ENCODE peak calls at places on chromosomes 11 and 22, in seven cellular contexts. H, F, J, Y, Z, G and I are unnamed samples.
A peak's percentile ranks its signal among the peaks of the same experiment; 100 is the strongest.

GRCh38 chr22:30606455-30607299 is at the start of gene TCN2:
- DNase-seq in G (peak; percentile 79), Z (peak; percentile 67), J (no peak), H (no peak), Y (peak; percentile 41), F (peak; percentile 86), I (peak; percentile 88)

GRCh38 chr11:48055292-48056132 is 75.2 kb downstream of the PTPRJ start:
- DNase-seq in Z (no peak), G (peak; percentile 88), F (peak; percentile 63), Y (peak; percentile 34), H (no peak), J (no peak), I (no peak)

GRCh38 chr22:40588726-40589125 is 47.8 kb downstream of the MRTFA start:
- DNase-seq in Y (peak; percentile 94), H (no peak), G (no peak), F (no peak), J (no peak), Z (no peak), I (no peak)

GRCh38 chr11:27440090-27440489 is 32.5 kb downstream of the LGR4 start:
- DNase-seq in J (no peak), G (no peak), Y (no peak), Z (no peak), F (no peak), H (no peak), I (no peak)

GRCh38 chr22:29820941-29821789 is 16.9 kb downstream of the ASCC2 start:
- DNase-seq in G (peak; percentile 83), J (peak; percentile 49), Z (peak; percentile 62), F (peak; percentile 87), H (peak; percentile 82), Y (peak; percentile 86), I (peak; percentile 70)

GRCh38 chr11:134452026-134452848 is 40.2 kb upstream of the B3GAT1 start:
- DNase-seq in J (no peak), Y (no peak), G (no peak), F (no peak), H (no peak), Z (no peak), I (peak; percentile 43)

GRCh38 chr11:10640308-10640707 is 53.2 kb downstream of the IRAG1 start:
- DNase-seq in F (no peak), J (no peak), Z (no peak), Y (no peak), H (no peak), G (no peak), I (no peak)

GRCh38 chr22:48824673-48825651 is 1002.7 kb downstream of the BRD1 start:
- DNase-seq in H (no peak), Z (peak; percentile 40), J (no peak), Y (no peak), F (no peak), G (no peak), I (no peak)

GRCh38 chr11:73286240-73286810 is 14.2 kb downstream of the P2RY6 start:
- DNase-seq in H (no peak), Y (no peak), J (no peak), G (no peak), Z (no peak), F (no peak), I (no peak)

GRCh38 chr11:59403546-59403945 is 22.7 kb downstream of the OR5A2 start:
- DNase-seq in G (no peak), F (no peak), H (no peak), J (no peak), Z (no peak), Y (no peak), I (no peak)

GRCh38 chr22:30246962-30247376 is 410 bp upstream of the LIF start:
- DNase-seq in Y (no peak), F (peak; percentile 85), H (no peak), J (no peak), Z (no peak), G (no peak), I (no peak)

GRCh38 chr22:20803696-20804324 is 29.9 kb downstream of the SERPIND1 start:
- DNase-seq in J (peak; percentile 3), G (no peak), Y (peak; percentile 40), Z (peak; percentile 45), F (peak; percentile 35), H (no peak), I (no peak)

GRCh38 chr22:21929253-21929652 is 23.4 kb downstream of the PPM1F start:
- DNase-seq in Z (no peak), F (no peak), Y (no peak), G (no peak), J (no peak), H (no peak), I (no peak)

GRCh38 chr22:23257889-23258825 is 77.8 kb downstream of the BCR start:
- DNase-seq in H (no peak), Z (no peak), F (no peak), G (no peak), J (no peak), Y (no peak), I (no peak)

GRCh38 chr11:102546923-102547471 is 16.4 kb upstream of the MMP7 start:
- DNase-seq in Z (no peak), H (peak; percentile 93), F (no peak), Y (no peak), G (no peak), J (no peak), I (no peak)

GRCh38 chr11:10413268-10413667 is 41.8 kb upstream of the AMPD3 start:
- DNase-seq in Y (peak; percentile 28), Z (no peak), G (no peak), F (peak; percentile 33), J (peak; percentile 28), H (no peak), I (no peak)

GRCh38 chr11:71454470-71455113 is 1.6 kb downstream of the NADSYN1 start:
- DNase-seq in H (no peak), G (no peak), J (no peak), F (peak; percentile 68), Z (no peak), Y (no peak), I (peak; percentile 46)

GRCh38 chr22:21000987-21001600 is 824 bp downstream of the THAP7 start:
- DNase-seq in Y (no peak), H (no peak), F (no peak), J (no peak), G (no peak), Z (no peak), I (no peak)

GRCh38 chr22:39453765-39454378 is 2.9 kb upstream of the MGAT3 start:
- DNase-seq in H (no peak), Y (no peak), G (no peak), Z (no peak), J (no peak), F (no peak), I (no peak)

GRCh38 chr11:71474141-71474770 is 21.3 kb downstream of the NADSYN1 start:
- DNase-seq in F (no peak), G (no peak), Z (no peak), Y (no peak), H (no peak), J (no peak), I (peak; percentile 50)

DNA sequence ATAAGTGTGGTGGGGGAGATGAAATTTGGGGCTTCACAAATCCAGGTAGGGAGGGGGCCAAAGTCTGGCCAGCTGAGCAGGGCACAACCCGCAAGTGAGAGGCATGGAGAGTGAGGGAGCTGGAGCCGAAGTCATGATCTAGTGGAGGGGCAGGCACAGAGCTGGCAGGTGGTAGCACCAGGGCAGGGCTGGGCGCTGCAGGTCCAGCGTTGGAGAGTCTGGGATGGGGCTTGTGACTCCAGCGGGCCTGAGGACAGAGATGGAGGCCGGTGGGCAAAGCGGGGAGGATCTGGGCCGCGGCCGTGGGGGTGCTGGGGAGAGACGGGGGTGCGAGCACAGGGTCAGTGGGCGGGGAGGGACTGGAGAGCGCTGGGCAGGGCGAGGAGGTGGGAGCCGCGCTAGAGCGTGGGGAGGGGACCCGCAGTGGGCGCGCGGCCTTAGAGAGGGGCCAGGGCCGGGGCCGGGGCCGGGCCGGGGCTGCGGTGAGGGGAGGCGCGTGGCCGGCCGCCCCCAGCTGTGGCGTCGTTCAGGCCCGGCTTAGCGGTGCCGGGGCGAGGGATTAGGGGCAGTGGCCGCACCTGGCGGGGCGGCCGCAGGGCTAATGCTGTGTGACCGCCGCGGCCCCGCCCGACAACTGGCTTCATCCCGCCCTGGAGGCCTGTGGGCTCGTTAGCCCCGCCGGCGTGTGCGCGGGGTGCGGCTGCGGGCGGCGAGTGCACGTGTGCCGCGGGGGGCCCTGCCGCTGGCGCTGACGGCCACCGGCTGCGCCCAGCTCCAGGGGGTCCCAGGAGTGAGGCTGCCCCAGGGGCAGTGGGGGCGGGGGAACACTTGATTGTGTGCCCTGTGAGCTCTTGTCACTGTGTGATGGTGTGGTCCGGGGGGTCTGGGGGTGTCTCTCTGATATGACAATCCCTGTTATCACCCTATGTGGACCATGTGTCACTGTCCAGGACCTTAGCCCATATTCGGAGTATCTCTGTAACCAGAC is 23.6 kb upstream of the MYOD1 start:
- DNase-seq in G (no peak), H (no peak), F (no peak), Y (no peak), J (no peak), Z (no peak), I (no peak)
- H3K4me1 ChIP-seq in G (no peaks in the 10 kb centered on the region), H (no peaks in the 10 kb centered on the region), F (no peaks in the 10 kb centered on the region), Y (no peaks in the 10 kb centered on the region), J (peaks cover 6% of the 10 kb centered on the region), Z (no peaks in the 10 kb centered on the region), I (no peaks in the 10 kb centered on the region)

GRCh38 chr22:32587449-32587848 is 112.8 kb downstream of the FBXO7 start:
- DNase-seq in F (no peak), H (no peak), J (no peak), G (no peak), Z (no peak), Y (no peak), I (peak; percentile 80)
- TF ChIP-seq POLR2AphosphoS5 in F (no peak), H (no peak), J (no peak), G (peak; percentile 40), Z (peak; percentile 64), Y (no peak), I (peak; percentile 38)

GRCh38 chr11:30481385-30481784 is 104.8 kb downstream of the MPPED2 start:
- DNase-seq in H (no peak), J (no peak), Z (no peak), Y (no peak), G (no peak), F (no peak), I (no peak)
- H3K27ac ChIP-seq in H (no peak overlapping the region), J (no peak overlapping the region), Z (no peak overlapping the region), Y (no peak overlapping the region), G (peak overlapping the region; percentile 19), F (peak overlapping the region; percentile 26), I (peak overlapping the region; percentile 73)

GRCh38 chr11:35169754-35170153 is 30.8 kb downstream of the CD44 start:
- DNase-seq in F (no peak), Z (no peak), Y (no peak), G (no peak), H (no peak), J (no peak), I (no peak)

GRCh38 chr11:35168606-35169200 is 29.7 kb downstream of the CD44 start:
- DNase-seq in G (no peak), Z (no peak), J (no peak), Y (no peak), H (no peak), F (no peak), I (no peak)

GRCh38 chr11:35170503-35170902 is 31.5 kb downstream of the CD44 start:
- DNase-seq in G (no peak), J (no peak), F (no peak), H (no peak), Y (no peak), Z (no peak), I (no peak)

GRCh38 chr11:35173011-35173511 is 34.1 kb downstream of the CD44 start:
- DNase-seq in F (peak; percentile 66), J (no peak), Z (no peak), G (no peak), H (peak; percentile 35), Y (peak; percentile 38), I (no peak)

DNA sequence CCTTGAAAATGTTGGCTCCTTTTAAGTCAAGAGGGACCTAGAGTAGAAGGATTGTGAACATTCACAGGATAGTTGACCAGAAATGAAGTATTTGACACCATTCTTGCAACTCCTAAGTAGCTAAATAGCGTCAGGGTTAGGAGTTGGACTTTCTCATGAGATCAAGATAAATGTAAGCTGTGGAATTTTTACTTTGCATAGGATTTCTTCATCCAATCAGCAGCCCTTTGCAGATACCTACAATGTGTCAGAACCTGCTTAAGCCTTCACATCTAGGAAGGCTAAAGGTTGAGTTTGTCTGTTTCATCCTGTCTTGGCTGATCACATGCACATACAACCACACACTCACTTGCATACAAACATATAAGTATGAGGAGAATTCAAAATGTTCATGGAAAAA is 32.3 kb downstream of the CD44 start:
- DNase-seq in Z (no peak), G (no peak), J (no peak), F (no peak), H (no peak), Y (no peak), I (no peak)
- H3K4me1 ChIP-seq in Z (peaks cover 26% of the 10 kb centered on the region), G (peaks cover 9% of the 10 kb centered on the region), J (peaks cover 90% of the 10 kb centered on the region), F (peaks cover 63% of the 10 kb centered on the region), H (peaks cover 50% of the 10 kb centered on the region), Y (peaks cover 20% of the 10 kb centered on the region), I (peaks cover 80% of the 10 kb centered on the region)